ENCODE peak calls at places on chromosomes 2 and 18, in five cellular contexts. Z is mammary epithelial cell, Y is thoracic aorta, A is WERI-Rb-1, U is lower leg skin. O is an unnamed sample.

GRCh38 chr18:49021433-49022129 is 70.8 kb upstream of the SMAD7 start:
- DNase-seq in Z (peak), Y (no peak), A (peak), U (peak), O (no peak)

GRCh38 chr2:234422242-234422641 is 74.6 kb downstream of the ARL4C start:
- DNase-seq in Z (peak), Y (no peak), A (no peak), U (no peak), O (no peak)

GRCh38 chr2:100554788-100555407 is 7.9 kb upstream of the PDCL3 start:
- DNase-seq in Z (no peak), Y (no peak), A (no peak), U (no peak), O (no peak)

GRCh38 chr2:55902971-55903370 is 20.6 kb downstream of the EFEMP1 start:
- DNase-seq in Z (no peak), Y (no peak), A (no peak), U (no peak), O (no peak)

GRCh38 chr2:20509766-20510490 is 63.1 kb downstream of the RHOB start:
- DNase-seq in Z (peak), Y (no peak), A (peak), U (no peak), O (peak)

GRCh38 chr2:71843391-71843850 is 304.2 kb downstream of the CYP26B1 start:
- DNase-seq in Z (peak), Y (no peak), A (no peak), U (no peak), O (no peak)

GRCh38 chr18:22223263-22223960 is 54.0 kb downstream of the GATA6 start:
- DNase-seq in Z (peak), Y (peak), A (no peak), U (peak), O (peak)

GRCh38 chr18:67600181-67600631 is 83.7 kb upstream of the DSEL start:
- DNase-seq in Z (peak), Y (no peak), A (no peak), U (no peak), O (no peak)

GRCh38 chr18:7978834-7979233 is 411.7 kb downstream of the PTPRM start:
- DNase-seq in Z (no peak), Y (no peak), A (no peak), U (no peak), O (no peak)

GRCh38 chr2:162221064-162221463 is 22.2 kb downstream of the FAP start:
- DNase-seq in Z (peak), Y (peak), A (peak), U (peak), O (peak)

GRCh38 chr2:161208527-161209139 is 48.4 kb downstream of the TANK start:
- DNase-seq in Z (peak), Y (no peak), A (no peak), U (no peak), O (no peak)

GRCh38 chr2:46097714-46098480 is 199.3 kb upstream of the EPAS1 start:
- DNase-seq in Z (peak), Y (peak), A (no peak), U (no peak), O (no peak)

GRCh38 chr18:8745355-8746014 is 40.1 kb downstream of the MTCL1 start:
- DNase-seq in Z (no peak), Y (no peak), A (no peak), U (no peak), O (no peak)

GRCh38 chr2:70632966-70633365 is 79.3 kb upstream of the TGFA start:
- DNase-seq in Z (no peak), Y (no peak), A (no peak), U (no peak), O (no peak)

GRCh38 chr2:133240505-133241230 is 327.6 kb downstream of the NCKAP5 start:
- DNase-seq in Z (no peak), Y (no peak), A (no peak), U (no peak), O (no peak)

GRCh38 chr2:105775809-105776559 is 31.3 kb downstream of the NCK2 start:
- DNase-seq in Z (no peak), Y (no peak), A (no peak), U (peak), O (no peak)

GRCh38 chr2:64325852-64326577 is 127.9 kb upstream of the LGALSL start:
- DNase-seq in Z (peak), Y (no peak), A (peak), U (no peak), O (no peak)

GRCh38 chr2:196875414-196875813 is 51.1 kb downstream of the PGAP1 start:
- DNase-seq in Z (no peak), Y (no peak), A (no peak), U (no peak), O (no peak)

GRCh38 chr2:113200736-113201490 is 27.1 kb downstream of the PSD4 start:
- DNase-seq in Z (peak), Y (no peak), A (no peak), U (no peak), O (no peak)

GRCh38 chr2:238728322-238729260 is 119.3 kb upstream of the TWIST2 start:
- DNase-seq in Z (peak), Y (no peak), A (no peak), U (peak), O (no peak)

GRCh38 chr2:149365826-149366583 is 35.6 kb downstream of the LYPD6 start:
- DNase-seq in Z (peak), Y (no peak), A (no peak), U (no peak), O (no peak)

GRCh38 chr2:205675861-205676516 is 6.3 kb upstream of the NRP2 start:
- DNase-seq in Z (peak), Y (no peak), A (no peak), U (no peak), O (no peak)

GRCh38 chr2:97969466-97970067 is 26.2 kb downstream of the TMEM131 start:
- DNase-seq in Z (no peak), Y (no peak), A (no peak), U (no peak), O (no peak)

GRCh38 chr2:64404002-64404731 is 49.8 kb upstream of the LGALSL start:
- DNase-seq in Z (no peak), Y (no peak), A (no peak), U (peak), O (no peak)

GRCh38 chr2:20599001-20599600 is 51.8 kb downstream of the HS1BP3 start:
- DNase-seq in Z (no peak), Y (no peak), A (peak), U (peak), O (no peak)

GRCh38 chr2:38863061-38863695 is 12.6 kb downstream of the DHX57 start:
- DNase-seq in Z (no peak), Y (no peak), A (no peak), U (no peak), O (no peak)

GRCh38 chr2:33213648-33214047 is 262.8 kb upstream of the RASGRP3 start:
- DNase-seq in Z (no peak), Y (no peak), A (no peak), U (no peak), O (no peak)

GRCh38 chr2:74001121-74001520 is 16.4 kb downstream of the TET3 start:
- DNase-seq in Z (peak), Y (no peak), A (peak), U (no peak), O (no peak)

GRCh38 chr18:49519041-49519971 is 32.3 kb upstream of the C18orf32 start:
- DNase-seq in Z (no peak), Y (no peak), A (peak), U (no peak), O (no peak)

GRCh38 chr2:233832869-233833812 is 21.2 kb downstream of the HJURP start:
- DNase-seq in Z (peak), Y (no peak), A (peak), U (peak), O (no peak)

DNA sequence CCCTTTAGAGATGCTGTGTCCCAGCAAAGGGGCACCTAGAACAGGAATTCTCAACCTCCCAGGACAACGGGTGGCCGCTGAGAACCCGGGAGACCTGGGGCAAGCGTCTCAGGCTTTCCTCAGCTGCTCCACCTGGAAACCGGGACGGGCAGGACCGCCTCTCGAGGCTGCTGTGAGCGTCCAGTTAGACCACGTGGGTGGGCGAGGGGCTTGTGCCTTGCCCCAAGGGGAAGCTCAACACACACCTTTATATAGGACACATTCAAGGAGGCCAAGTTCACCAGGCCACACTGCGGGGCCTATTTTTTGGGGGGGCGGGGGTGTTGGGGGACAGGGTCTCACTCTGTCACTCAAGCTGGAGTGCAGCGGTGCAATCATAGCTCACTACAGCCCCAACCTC is 23.3 kb upstream of the KLF11 start:
- DNase-seq in Z (no peak), Y (no peak), A (no peak), U (no peak), O (no peak)
- TF ChIP-seq CTCF in Z (no peak), Y (no peak), A (peak), U (no peak), O (no peak)

GRCh38 chr18:24120676-24121075 is 18.2 kb upstream of the CABYR start:
- DNase-seq in Z (no peak), Y (no peak), A (no peak), U (no peak), O (no peak)

GRCh38 chr18:24115628-24116027 is 23.2 kb upstream of the CABYR start:
- DNase-seq in Z (no peak), Y (no peak), A (no peak), U (no peak), O (no peak)

GRCh38 chr18:24121625-24122024 is 17.2 kb upstream of the CABYR start:
- DNase-seq in Z (no peak), Y (no peak), A (no peak), U (no peak), O (no peak)

GRCh38 chr18:24114924-24115549 is 23.8 kb upstream of the CABYR start:
- DNase-seq in Z (no peak), Y (no peak), A (no peak), U (no peak), O (no peak)

DNA sequence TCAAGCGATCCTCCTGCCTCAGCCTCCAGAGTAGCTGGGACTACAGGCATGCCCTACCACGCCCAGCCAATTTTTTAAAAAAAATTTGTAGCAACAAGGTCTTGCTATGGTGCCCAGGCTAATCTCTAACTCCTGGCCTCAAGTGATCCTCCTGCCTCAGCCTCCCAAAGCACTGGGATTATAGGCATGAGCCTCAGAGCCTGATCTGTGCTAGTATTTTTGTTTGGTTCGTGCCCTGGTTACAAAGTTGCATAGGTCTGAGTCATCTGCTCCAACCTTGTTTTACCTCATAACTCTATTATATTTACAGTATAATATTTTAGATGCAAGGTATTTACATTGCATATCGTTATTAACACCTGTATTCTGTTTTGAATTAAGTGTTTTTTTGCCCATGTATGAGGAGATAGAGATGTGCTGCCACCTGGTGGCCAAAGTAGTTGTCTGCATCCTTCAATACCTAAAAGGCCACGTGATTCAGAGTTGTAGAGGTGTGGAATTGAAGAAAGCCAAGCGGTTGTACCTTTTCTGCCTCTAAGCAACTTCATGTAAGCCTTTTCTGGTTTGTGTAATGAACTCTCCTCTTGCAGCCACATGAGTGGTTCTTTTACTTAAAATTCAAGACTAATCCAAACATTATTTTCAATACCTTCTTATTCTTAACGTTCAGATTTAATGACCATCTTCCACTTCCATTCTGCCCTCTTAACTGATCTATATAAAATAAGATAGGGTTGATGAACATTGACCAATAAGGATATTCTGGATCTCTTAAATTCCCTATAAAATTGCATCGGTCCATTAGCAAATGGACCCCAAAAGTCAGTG is 19.9 kb upstream of the CABYR start:
- DNase-seq in Z (peak), Y (peak), A (peak), U (peak), O (peak)
- TF ChIP-seq CTCF in Z (peak), Y (peak), A (peak), U (no peak), O (peak)

GRCh38 chr2:75647771-75648170 is 1.2 kb downstream of the MRPL19 start:
- DNase-seq in Z (no peak), Y (no peak), A (no peak), U (no peak), O (no peak)

GRCh38 chr2:75643980-75644379 is 2.6 kb upstream of the MRPL19 start:
- DNase-seq in Z (no peak), Y (no peak), A (no peak), U (no peak), O (no peak)

GRCh38 chr2:75646090-75646582 is 447 bp upstream of the MRPL19 start:
- DNase-seq in Z (no peak), Y (no peak), A (no peak), U (no peak), O (no peak)

GRCh38 chr2:75645643-75646042 is 940 bp upstream of the MRPL19 start:
- DNase-seq in Z (no peak), Y (no peak), A (no peak), U (no peak), O (no peak)

GRCh38 chr2:75646583-75647425 is at the start of gene MRPL19:
- DNase-seq in Z (peak), Y (peak), A (peak), U (peak), O (peak)
- TF ChIP-seq CTCF in Z (no peak), Y (no peak), A (no peak), U (no peak), O (no peak)

GRCh38 chr2:110115291-110116032 is at the start of gene MALL:
- DNase-seq in Z (peak), Y (no peak), A (no peak), U (peak), O (no peak)

GRCh38 chr2:110114801-110115200 is 821 bp downstream of the MALL start:
- DNase-seq in Z (no peak), Y (no peak), A (no peak), U (no peak), O (no peak)

GRCh38 chr2:110116033-110116710 is 550 bp upstream of the MALL start:
- DNase-seq in Z (no peak), Y (no peak), A (peak), U (peak), O (no peak)

DNA sequence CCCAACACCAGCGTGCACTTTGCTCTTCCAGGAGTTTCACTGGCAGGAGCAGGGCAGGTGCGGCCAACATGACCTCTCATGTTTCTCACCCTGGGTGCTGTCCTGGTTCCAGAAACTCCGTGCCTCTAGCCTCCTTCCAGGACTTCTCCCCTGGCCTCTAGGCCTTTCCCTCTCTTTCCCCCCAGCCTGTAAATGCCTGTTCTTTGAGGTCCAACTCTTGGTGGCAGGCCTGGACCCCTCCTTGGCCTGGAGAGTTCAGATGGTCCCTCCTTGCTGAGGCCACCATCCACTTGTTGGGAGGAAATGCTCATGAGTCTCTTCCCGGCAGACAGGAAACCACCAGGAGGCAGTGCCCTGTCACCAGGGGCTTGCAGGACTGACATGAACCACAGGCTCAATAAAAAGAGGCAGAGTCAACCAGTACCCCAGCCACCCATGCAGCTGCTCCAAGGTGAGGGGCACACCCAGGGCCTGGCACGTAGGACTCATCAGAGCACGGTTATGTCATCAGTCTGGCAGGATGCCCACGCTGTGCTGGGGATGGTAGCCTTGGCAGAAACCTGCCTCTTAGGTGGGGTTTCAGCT is 1.5 kb downstream of the MALL start:
- DNase-seq in Z (peak), Y (no peak), A (no peak), U (peak), O (no peak)
- TF ChIP-seq CTCF in Z (peak), Y (no peak), A (no peak), U (no peak), O (no peak)

GRCh38 chr18:68676913-68677312 is 38.0 kb downstream of the TMX3 start:
- DNase-seq in Z (no peak), Y (no peak), A (no peak), U (no peak), O (no peak)
- TF ChIP-seq CTCF in Z (peak), Y (no peak), A (no peak), U (no peak), O (no peak)

GRCh38 chr2:224933416-224933815 is 108.9 kb downstream of the DOCK10 start:
- DNase-seq in Z (no peak), Y (no peak), A (no peak), U (no peak), O (no peak)

GRCh38 chr2:224930124-224930523 is 112.1 kb downstream of the DOCK10 start:
- DNase-seq in Z (no peak), Y (no peak), A (no peak), U (no peak), O (no peak)

GRCh38 chr2:224931956-224932355 is 110.3 kb downstream of the DOCK10 start:
- DNase-seq in Z (no peak), Y (no peak), A (no peak), U (no peak), O (no peak)

GRCh38 chr2:224929512-224929911 is 112.8 kb downstream of the DOCK10 start:
- DNase-seq in Z (no peak), Y (no peak), A (no peak), U (no peak), O (no peak)

GRCh38 chr2:224930990-224931389 is 111.3 kb downstream of the DOCK10 start:
- DNase-seq in Z (no peak), Y (no peak), A (no peak), U (no peak), O (no peak)
- TF ChIP-seq CTCF in Z (no peak), Y (no peak), A (no peak), U (no peak), O (no peak)

O was measured in omental fat pad.